ENCODE peak calls at places on chromosomes 11 and 22, in seven cellular contexts. F is CMK, M is T-helper 9 cell, E is T follicular helper cell, O is uterus, W is neural progenitor cell, J is activated T-cell treated with anti-CD3 and anti-CD28 coated beads for 48 hours. G is an unnamed sample.

GRCh38 chr11:72418834-72419560 is 15.3 kb downstream of the CLPB start:
- DNase-seq in O (no peak), J (no peak), W (no peak), E (no peak), F (no peak), M (no peak), G (no peak)

GRCh38 chr22:44461614-44462013 is 36.4 kb downstream of the RTL6 start:
- DNase-seq in E (no peak), J (no peak), W (no peak), F (no peak), O (no peak), M (no peak), G (no peak)

GRCh38 chr11:69439651-69440464 is 41.6 kb upstream of the LINC01488 start:
- DNase-seq in F (no peak), O (no peak), M (no peak), W (no peak), E (no peak), J (no peak), G (peak; percentile 25)

GRCh38 chr11:62835336-62835735 is 2.7 kb upstream of the TEX54 start:
- DNase-seq in M (no peak), W (no peak), F (no peak), J (no peak), E (no peak), O (no peak), G (no peak)

GRCh38 chr11:5258543-5259262 is 4.1 kb upstream of the HBG2 start:
- DNase-seq in O (no peak), M (no peak), E (no peak), F (no peak), J (no peak), W (no peak), G (no peak)

GRCh38 chr11:114319716-114320328 is 23.6 kb downstream of the NNMT start:
- DNase-seq in J (no peak), W (no peak), O (no peak), M (no peak), E (no peak), F (no peak), G (no peak)

GRCh38 chr22:31089101-31090100 is 8.3 kb downstream of the SMTN start:
- DNase-seq in F (no peak), E (no peak), M (peak; percentile 25), W (peak; percentile 61), J (no peak), O (peak; percentile 73), G (peak; percentile 74)

GRCh38 chr11:71244116-71244815 is 8.1 kb downstream of the SHANK2 start:
- DNase-seq in E (no peak), M (no peak), F (no peak), W (no peak), J (no peak), O (no peak), G (peak; percentile 28)

G was measured in aorta.